ENCODE peak calls at places on chromosome 21, in eight cellular contexts. I is prostate gland; M is mucosa of descending colon; L is heart left ventricle; E is GM23248; G is cardiac muscle cell; W is CD4-positive, alpha-beta memory T cell; N is left lung. F is an unnamed sample. For H3K4me1, the result is how much of the 10 kb centered on the place peaks cover.

GRCh38 chr21:38376693-38377092 is 119.9 kb downstream of the KCNJ15 start:
- DNase-seq in I (no peak), M (no peak), L (peak), E (no peak), G (no peak), W (no peak), N (peak), F (no peak)

GRCh38 chr21:33021150-33021549 is 4.6 kb upstream of the OLIG2 start:
- DNase-seq in I (no peak), M (no peak), L (no peak), E (no peak), G (no peak), W (no peak), N (no peak), F (no peak)

GRCh38 chr21:23534833-23535232 is 2072.4 kb downstream of the MRPL39 start:
- DNase-seq in I (no peak), M (no peak), L (no peak), E (no peak), G (no peak), W (no peak), N (no peak), F (no peak)

GRCh38 chr21:17732306-17732705 is 86.8 kb downstream of the C21orf91 start:
- DNase-seq in I (no peak), M (no peak), L (no peak), E (no peak), G (no peak), W (no peak), N (no peak), F (no peak)

GRCh38 chr21:29365636-29366305 is 67.0 kb downstream of the BACH1 start:
- DNase-seq in I (no peak), M (no peak), L (no peak), E (no peak), G (no peak), W (no peak), N (no peak), F (no peak)

GRCh38 chr21:33657124-33657842 is 15.0 kb downstream of the ITSN1 start:
- DNase-seq in I (no peak), M (peak), L (no peak), E (no peak), G (no peak), W (no peak), N (no peak), F (no peak)

GRCh38 chr21:10639123-10639522 is 117.7 kb downstream of the TPTE start:
- DNase-seq in I (no peak), M (no peak), L (no peak), E (no peak), G (no peak), W (no peak), N (no peak), F (no peak)

GRCh38 chr21:34086887-34087306 is 13.5 kb downstream of the MRPS6 start:
- DNase-seq in I (no peak), M (no peak), L (peak), E (no peak), G (peak), W (no peak), N (no peak), F (no peak)

GRCh38 chr21:31198575-31198974 is 145.5 kb downstream of the TIAM1 start:
- DNase-seq in I (peak), M (no peak), L (no peak), E (peak), G (peak), W (peak), N (no peak), F (no peak)

GRCh38 chr21:38504056-38504455 is 5.8 kb upstream of the ERG start:
- DNase-seq in I (no peak), M (no peak), L (no peak), E (no peak), G (no peak), W (no peak), N (no peak), F (no peak)

GRCh38 chr21:28590722-28591121 is 402.0 kb downstream of the LTN1 start:
- DNase-seq in I (no peak), M (no peak), L (no peak), E (no peak), G (no peak), W (no peak), N (no peak), F (no peak)

GRCh38 chr21:40615503-40616376 is 231.2 kb downstream of the DSCAM start:
- DNase-seq in I (no peak), M (no peak), L (no peak), E (no peak), G (peak), W (no peak), N (no peak), F (no peak)

GRCh38 chr21:31514598-31514997 is 144.9 kb upstream of the SOD1 start:
- DNase-seq in I (peak), M (no peak), L (no peak), E (no peak), G (peak), W (no peak), N (no peak), F (no peak)

GRCh38 chr21:19523731-19524130 is 1120.1 kb upstream of the TMPRSS15 start:
- DNase-seq in I (no peak), M (no peak), L (no peak), E (no peak), G (no peak), W (no peak), N (no peak), F (no peak)

GRCh38 chr21:42769183-42769819 is 110.0 kb downstream of the WDR4 start:
- DNase-seq in I (no peak), M (no peak), L (no peak), E (no peak), G (no peak), W (no peak), N (no peak), F (no peak)

GRCh38 chr21:34965200-34966174 is 83.6 kb downstream of the RUNX1 start:
- DNase-seq in I (no peak), M (no peak), L (no peak), E (peak), G (no peak), W (no peak), N (no peak), F (no peak)

GRCh38 chr21:28991861-28992525 is 684 bp downstream of the LTN1 start:
- DNase-seq in I (peak), M (no peak), L (no peak), E (peak), G (peak), W (no peak), N (no peak), F (no peak)

GRCh38 chr21:41364308-41364707 is 2.5 kb downstream of the MX2 start:
- DNase-seq in I (no peak), M (no peak), L (no peak), E (no peak), G (no peak), W (no peak), N (no peak), F (peak)

GRCh38 chr21:42061866-42062542 is 9.1 kb upstream of the UMODL1 start:
- DNase-seq in I (no peak), M (peak), L (peak), E (peak), G (no peak), W (peak), N (no peak), F (no peak)

GRCh38 chr21:35616090-35616489 is 444.2 kb downstream of the SETD4 start:
- DNase-seq in I (no peak), M (no peak), L (no peak), E (peak), G (no peak), W (peak), N (no peak), F (no peak)

GRCh38 chr21:20720623-20721022 is 277.6 kb upstream of the NCAM2 start:
- DNase-seq in I (no peak), M (no peak), L (no peak), E (no peak), G (no peak), W (no peak), N (no peak), F (no peak)

DNA sequence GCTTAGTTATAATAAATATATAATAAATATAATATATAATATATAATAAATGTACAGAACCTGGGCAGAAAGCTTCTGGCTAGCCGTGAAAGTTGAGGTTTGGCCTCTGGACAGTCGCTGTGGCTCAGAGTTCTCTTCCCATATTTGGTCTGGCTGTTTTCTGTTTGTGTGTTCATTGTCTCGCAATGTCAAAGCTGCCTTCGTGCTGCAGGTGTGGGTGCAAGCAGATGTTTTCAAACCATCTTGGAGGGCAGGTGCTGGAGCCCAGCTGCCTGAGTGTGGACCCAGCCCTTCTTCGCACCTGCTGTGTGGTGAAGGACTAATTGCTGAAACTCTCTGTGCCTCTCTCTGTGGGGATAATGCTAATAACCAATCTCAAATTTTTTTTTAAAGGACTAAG is 3.6 kb upstream of the CSTB start:
- DNase-seq in I (no peak), M (no peak), L (no peak), E (no peak), G (no peak), W (no peak), N (no peak), F (no peak)
- H3K4me1 ChIP-seq in I (under half), M (under half), L (under half), E (under half), G (under half), W (under half), N (under half), F (under half)

DNA sequence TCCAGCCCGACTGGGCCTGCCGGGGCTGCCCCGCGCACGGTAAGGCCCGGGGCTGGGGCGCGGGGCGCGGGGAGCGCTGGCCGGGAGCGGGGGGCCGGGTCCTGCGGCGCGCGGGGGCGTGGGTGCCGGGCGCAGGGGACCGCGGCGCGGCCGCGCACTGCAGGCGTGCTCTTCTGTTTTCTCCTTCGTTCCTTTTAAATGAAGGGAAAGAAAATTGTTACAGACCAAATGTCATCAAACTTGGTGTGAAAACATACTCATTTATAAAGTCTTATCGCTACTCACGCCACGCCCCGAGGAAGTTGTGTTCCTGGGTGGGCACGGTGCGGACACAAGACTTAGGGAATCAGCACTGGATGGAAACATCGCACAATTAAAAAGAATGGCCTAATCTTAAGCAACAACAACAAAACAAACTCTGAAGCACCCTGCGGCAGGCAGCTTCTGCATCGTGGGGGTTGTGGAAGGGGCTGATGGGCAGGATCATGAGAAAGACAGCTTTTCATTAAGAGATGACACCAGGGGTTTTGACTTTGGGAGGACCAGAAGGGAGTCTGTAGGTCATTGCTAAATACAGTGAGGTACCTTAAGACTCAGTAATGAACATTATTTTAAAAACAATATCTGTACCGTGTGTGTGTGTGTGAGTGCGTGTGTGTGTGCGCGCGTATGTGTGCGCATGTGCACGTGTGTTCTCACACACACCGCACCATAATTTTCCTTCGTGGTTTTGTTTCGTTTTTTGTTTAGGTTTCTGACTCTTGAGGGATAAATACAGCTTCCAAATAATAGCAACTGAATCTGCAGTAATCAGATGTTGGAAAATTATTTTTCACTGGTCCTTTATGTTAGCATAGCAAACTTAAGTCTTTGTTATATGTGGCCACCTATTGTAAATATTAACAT is 542 bp downstream of the B3GALT5 start:
- DNase-seq in I (no peak), M (no peak), L (no peak), E (no peak), G (no peak), W (no peak), N (no peak), F (no peak)
- H3K4me3 ChIP-seq in I (peak), M (no peak), L (peak), E (peak), G (peak), W (no peak), N (no peak), F (no peak)

GRCh38 chr21:45877821-45878469 is 103.6 kb upstream of the COL6A1 start:
- DNase-seq in I (no peak), M (peak), L (peak), E (peak), G (no peak), W (no peak), N (peak), F (no peak)
- H3K4me1 ChIP-seq in I (under half), M (under half), L (under half), E (under half), G (under half), W (under half), N (under half), F (under half)

GRCh38 chr21:46155514-46156377 is at the start of gene FTCD:
- DNase-seq in I (no peak), M (no peak), L (peak), E (no peak), G (no peak), W (no peak), N (no peak), F (peak)

GRCh38 chr21:46156378-46156645 is 933 bp upstream of the FTCD start:
- DNase-seq in I (no peak), M (no peak), L (no peak), E (no peak), G (no peak), W (no peak), N (peak), F (no peak)

GRCh38 chr21:46153259-46154154 is 1.9 kb downstream of the FTCD start:
- DNase-seq in I (peak), M (peak), L (peak), E (peak), G (peak), W (peak), N (peak), F (peak)

GRCh38 chr21:46154155-46154954 is 1.0 kb downstream of the FTCD start:
- DNase-seq in I (no peak), M (no peak), L (peak), E (no peak), G (no peak), W (no peak), N (peak), F (peak)

DNA sequence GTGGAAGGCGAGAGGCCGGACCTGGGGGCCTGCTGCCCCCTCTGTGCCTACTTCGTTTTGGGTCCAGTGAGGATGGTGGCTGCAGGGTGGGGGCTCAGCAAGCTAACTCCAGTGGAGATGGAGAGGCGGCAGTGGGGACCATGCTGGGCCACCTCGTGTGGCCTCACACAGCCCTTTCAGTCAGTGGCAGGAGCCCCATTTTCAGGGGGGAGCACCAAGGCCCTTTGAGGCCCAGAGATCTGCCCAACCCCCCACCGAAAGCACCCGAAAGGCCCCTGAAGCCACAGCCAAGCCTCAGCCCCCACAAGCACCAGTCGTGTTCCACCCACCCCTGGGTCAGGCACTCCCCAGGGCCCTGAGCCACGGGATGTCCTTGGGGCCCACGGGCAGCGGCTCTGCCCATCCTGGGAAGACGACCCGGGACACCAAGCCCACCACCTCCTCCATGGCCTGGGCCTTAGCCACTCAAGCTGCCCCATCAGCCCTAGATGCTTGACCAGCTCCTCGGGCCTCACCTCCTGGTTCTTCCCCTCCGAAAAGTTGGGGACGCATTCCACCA is 345 bp downstream of the FTCD start:
- DNase-seq in I (no peak), M (no peak), L (peak), E (no peak), G (no peak), W (no peak), N (no peak), F (peak)
- H3K4me3 ChIP-seq in I (no peak), M (no peak), L (no peak), E (no peak), G (no peak), W (no peak), N (no peak), F (no peak)

DNA sequence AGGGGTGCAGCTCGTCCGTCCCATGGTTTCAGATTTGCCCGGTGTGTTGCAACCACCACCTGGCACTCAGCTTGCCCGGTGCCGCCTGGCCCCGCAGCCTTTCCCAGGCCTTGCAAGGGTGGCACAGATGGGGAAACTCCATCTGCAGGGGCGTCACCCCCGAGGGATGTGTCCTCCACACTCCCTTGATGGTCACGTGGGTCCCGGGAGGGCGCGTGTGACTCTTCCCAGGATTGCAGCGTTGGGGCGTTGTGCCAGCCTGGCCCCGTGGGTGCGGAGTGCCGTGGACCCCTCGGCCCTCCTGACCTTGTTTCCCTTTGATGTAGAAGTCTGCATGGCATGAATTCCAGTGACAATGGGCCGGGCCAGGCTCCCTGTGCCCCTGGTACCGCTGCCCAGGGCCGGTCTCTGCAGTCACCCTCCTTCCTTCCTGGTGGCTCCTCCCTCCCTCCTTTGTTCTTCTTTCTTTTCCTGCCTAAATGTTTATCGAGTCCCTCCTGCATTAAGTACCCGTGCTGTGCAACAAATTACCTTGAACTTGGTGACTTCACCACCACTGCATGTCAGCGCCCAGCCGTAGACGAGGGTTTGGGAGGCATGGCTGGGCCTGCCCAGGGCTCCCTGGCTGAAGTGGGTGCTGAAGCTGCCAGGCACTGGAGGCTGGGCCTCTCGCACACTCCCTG is 22.9 kb downstream of the RRP1 start:
- DNase-seq in I (peak), M (peak), L (no peak), E (no peak), G (no peak), W (no peak), N (peak), F (no peak)
- H3K4me1 ChIP-seq in I (under half), M (under half), L (under half), E (under half), G (under half), W (under half), N (under half), F (under half)

DNA sequence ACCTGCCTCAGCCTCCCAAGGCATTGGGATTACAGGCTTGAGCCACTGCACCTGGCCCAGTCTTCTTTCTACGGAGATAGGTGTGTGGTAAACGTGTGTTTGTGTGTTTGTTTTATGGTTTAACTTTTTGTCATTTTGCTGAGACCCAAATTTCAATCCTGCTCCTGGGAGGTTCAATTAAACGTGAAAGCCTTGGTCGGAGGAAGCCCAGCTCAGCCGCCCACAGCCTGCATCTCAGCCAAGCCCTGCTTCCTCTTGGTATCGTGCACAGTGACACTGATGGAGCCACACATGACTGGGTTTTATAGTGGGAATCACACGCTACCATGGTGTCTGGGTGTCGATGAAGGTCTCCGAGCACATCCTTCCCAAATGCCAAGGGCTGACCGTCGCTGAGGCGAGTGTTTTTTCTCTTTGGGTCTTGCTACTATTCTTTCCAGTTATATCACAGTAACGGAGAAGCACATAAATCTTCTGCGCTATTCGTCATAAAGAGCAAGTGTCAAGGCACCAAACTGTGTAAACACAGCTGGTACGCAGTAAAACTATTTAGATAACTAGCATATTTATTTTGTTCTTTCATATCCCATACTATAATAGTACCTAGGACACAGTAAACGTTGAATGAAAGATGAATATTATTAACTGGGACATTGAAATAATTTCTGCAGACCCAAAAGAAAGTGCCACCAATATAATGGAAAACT is 39.3 kb downstream of the HLCS start:
- DNase-seq in I (peak), M (peak), L (no peak), E (no peak), G (no peak), W (no peak), N (no peak), F (no peak)
- H3K4me3 ChIP-seq in I (no peak), M (no peak), L (no peak), E (no peak), G (no peak), W (no peak), N (no peak), F (no peak)

GRCh38 chr21:45117314-45117713 is 42.9 kb downstream of the ADARB1 start:
- DNase-seq in I (no peak), M (no peak), L (no peak), E (no peak), G (no peak), W (no peak), N (no peak), F (no peak)
- H3K4me1 ChIP-seq in I (under half), M (under half), L (under half), E (under half), G (under half), W (under half), N (under half), F (under half)

GRCh38 chr21:25640671-25641292 is 1.7 kb downstream of the JAM2 start:
- DNase-seq in I (no peak), M (no peak), L (no peak), E (peak), G (no peak), W (no peak), N (no peak), F (no peak)
- H3K4me3 ChIP-seq in I (peak), M (no peak), L (peak), E (peak), G (no peak), W (peak), N (peak), F (peak)

DNA sequence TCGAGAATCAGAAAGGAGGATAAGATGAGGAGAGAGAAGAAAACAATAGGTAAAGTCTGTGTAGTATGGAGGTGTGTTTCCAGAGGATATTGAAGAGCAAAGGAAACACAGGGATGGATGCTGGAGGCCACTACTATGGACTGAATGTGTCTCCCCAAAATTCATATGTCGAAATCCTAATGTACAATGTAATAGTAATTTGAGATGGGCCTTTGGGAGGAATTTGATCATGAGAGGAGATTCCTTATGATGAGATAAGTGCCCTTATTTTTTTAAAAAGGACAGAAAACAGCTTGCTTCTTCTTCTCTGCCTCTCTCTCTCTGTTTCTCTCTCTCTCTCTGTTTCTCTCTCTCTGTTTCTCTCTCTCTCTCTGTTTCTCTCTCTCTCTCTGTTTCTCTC is 602.2 kb upstream of the ADAMTS5 start:
- DNase-seq in I (no peak), M (no peak), L (no peak), E (no peak), G (no peak), W (no peak), N (no peak), F (no peak)
- H3K4me1 ChIP-seq in I (under half), M (under half), L (under half), E (half or more), G (under half), W (under half), N (under half), F (under half)